ENCODE peak calls at places on chromosomes 7 and 10, in nine cellular contexts. N, H, Q, K, A, S, B, F and X are unnamed samples.

GRCh38 chr10:132329565-132330485 is 2.2 kb upstream of the LRRC27 start:
- DNase-seq in N (peak), H (peak), Q (no peak), K (no peak), A (peak), S (no peak), B (peak), F (peak), X (no peak)

GRCh38 chr10:63760034-63760707 is 239.0 kb downstream of the REEP3 start:
- DNase-seq in N (no peak), H (no peak), Q (no peak), K (no peak), A (no peak), S (no peak), B (no peak), F (peak), X (no peak)

GRCh38 chr7:30682131-30683083 is at the start of gene CRHR2:
- DNase-seq in N (no peak), H (peak), Q (peak), K (no peak), A (peak), S (no peak), B (no peak), F (no peak), X (no peak)

GRCh38 chr7:145850636-145851035 is 266.0 kb upstream of the CNTNAP2 start:
- DNase-seq in N (no peak), H (no peak), Q (no peak), K (no peak), A (no peak), S (no peak), B (no peak), F (no peak), X (no peak)

GRCh38 chr10:18144928-18145327 is 4.7 kb downstream of the CACNB2 start:
- DNase-seq in N (no peak), H (peak), Q (no peak), K (no peak), A (no peak), S (no peak), B (no peak), F (peak), X (peak)

GRCh38 chr10:47277352-47278151 is 22.4 kb upstream of the GDF10 start:
- DNase-seq in N (no peak), H (peak), Q (no peak), K (no peak), A (peak), S (no peak), B (no peak), F (no peak), X (no peak)

GRCh38 chr10:13038346-13038745 is 36.8 kb upstream of the CCDC3 start:
- DNase-seq in N (no peak), H (no peak), Q (no peak), K (no peak), A (no peak), S (no peak), B (no peak), F (no peak), X (no peak)

GRCh38 chr10:24277771-24278518 is 69.0 kb downstream of the KIAA1217 start:
- DNase-seq in N (no peak), H (peak), Q (no peak), K (no peak), A (no peak), S (no peak), B (peak), F (peak), X (peak)

GRCh38 chr7:88281729-88282128 is 25.0 kb downstream of the STEAP4 start:
- DNase-seq in N (peak), H (no peak), Q (no peak), K (no peak), A (no peak), S (no peak), B (no peak), F (no peak), X (no peak)

GRCh38 chr10:119139464-119140067 is 25.9 kb downstream of the SFXN4 start:
- DNase-seq in N (peak), H (peak), Q (peak), K (peak), A (peak), S (peak), B (peak), F (peak), X (no peak)

GRCh38 chr7:135231686-135232085 is 2.0 kb upstream of the STRA8 start:
- DNase-seq in N (no peak), H (no peak), Q (no peak), K (no peak), A (no peak), S (no peak), B (no peak), F (no peak), X (no peak)

GRCh38 chr7:99597762-99598501 is at the start of gene TMEM225B:
- DNase-seq in N (no peak), H (no peak), Q (no peak), K (no peak), A (no peak), S (no peak), B (no peak), F (no peak), X (no peak)

GRCh38 chr7:22565315-22565811 is 65.4 kb upstream of the STEAP1B start:
- DNase-seq in N (peak), H (peak), Q (no peak), K (peak), A (no peak), S (no peak), B (peak), F (peak), X (no peak)

GRCh38 chr7:1093916-1094508 is 6.1 kb downstream of the GPER1 start:
- DNase-seq in N (peak), H (peak), Q (no peak), K (no peak), A (no peak), S (no peak), B (no peak), F (no peak), X (no peak)

GRCh38 chr10:132482090-132482489 is 55.5 kb upstream of the INPP5A start:
- DNase-seq in N (peak), H (no peak), Q (no peak), K (no peak), A (no peak), S (no peak), B (peak), F (peak), X (peak)

GRCh38 chr7:50119815-50120637 is 27.0 kb upstream of the ZPBP start:
- DNase-seq in N (peak), H (no peak), Q (peak), K (no peak), A (peak), S (no peak), B (no peak), F (no peak), X (no peak)

GRCh38 chr7:50580053-50580452 is 14.8 kb upstream of the DDC start:
- DNase-seq in N (peak), H (no peak), Q (no peak), K (no peak), A (no peak), S (no peak), B (no peak), F (no peak), X (no peak)

GRCh38 chr7:41107938-41108448 is 594.9 kb downstream of the INHBA start:
- DNase-seq in N (peak), H (no peak), Q (no peak), K (no peak), A (no peak), S (no peak), B (peak), F (no peak), X (no peak)